ENCODE peak calls at places on chromosomes 5 and 9, in eight cellular contexts. V, S, H, J, B, R, C and Y are unnamed samples.

GRCh38 chr9:77456829-77457437 is 191.2 kb downstream of the GNA14 start:
- ATAC-seq in B (peak; percentile 78), J (peak; percentile 91), H (peak; percentile 97), R (peak; percentile 93), V (peak; percentile 92), C (peak; percentile 95), S (peak; percentile 92), Y (peak; percentile 78)

GRCh38 chr9:107248714-107249113 is 34.4 kb upstream of the RAD23B start:
- ATAC-seq in B (peak; percentile 54), V (no peak), S (no peak), J (no peak), H (no peak), C (no peak), R (no peak), Y (no peak)

GRCh38 chr5:168332042-168332441 is 40.6 kb downstream of the WWC1 start:
- ATAC-seq in V (no peak), R (no peak), S (peak; percentile 21), C (no peak), J (no peak), B (no peak), H (peak; percentile 43), Y (no peak)

GRCh38 chr5:17185776-17186175 is 31.7 kb upstream of the BASP1 start:
- ATAC-seq in H (peak; percentile 19), C (peak; percentile 72), J (no peak), R (peak; percentile 22), B (no peak), V (no peak), S (no peak), Y (peak; percentile 64)

GRCh38 chr9:76297721-76298239 is 96.4 kb downstream of the RFK start:
- ATAC-seq in R (peak; percentile 74), S (peak; percentile 38), B (no peak), V (peak; percentile 76), H (peak; percentile 73), C (peak; percentile 91), J (no peak), Y (peak; percentile 80)

GRCh38 chr9:130387905-130388304 is 56.9 kb upstream of the ASS1 start:
- ATAC-seq in S (no peak), B (no peak), J (no peak), H (no peak), V (no peak), C (no peak), R (no peak), Y (no peak)

GRCh38 chr9:124180557-124180956 is 77.2 kb upstream of the NEK6 start:
- ATAC-seq in C (peak; percentile 28), B (no peak), S (no peak), V (peak; percentile 29), J (no peak), H (no peak), R (peak; percentile 47), Y (no peak)

GRCh38 chr5:111099058-111099778 is 7.1 kb downstream of the WDR36 start:
- ATAC-seq in V (no peak), S (no peak), R (no peak), H (no peak), J (no peak), B (no peak), C (no peak), Y (no peak)

GRCh38 chr9:69019808-69020207 is 5.9 kb upstream of the PRKACG start:
- ATAC-seq in V (no peak), C (no peak), S (no peak), R (no peak), B (no peak), J (no peak), H (no peak), Y (no peak)

GRCh38 chr5:145157841-145158240 is 677.3 kb downstream of the PRELID2 start:
- ATAC-seq in V (no peak), R (no peak), B (no peak), C (no peak), S (no peak), H (no peak), J (no peak), Y (no peak)

GRCh38 chr9:17793713-17794622 is 215.1 kb downstream of the SH3GL2 start:
- ATAC-seq in B (no peak), J (peak; percentile 78), V (no peak), H (peak; percentile 54), C (no peak), S (peak; percentile 40), R (no peak), Y (no peak)

GRCh38 chr9:18472435-18472834 is 1.5 kb upstream of the ADAMTSL1 start:
- ATAC-seq in R (no peak), B (no peak), H (no peak), S (no peak), V (no peak), J (no peak), C (no peak), Y (no peak)

GRCh38 chr5:157785781-157786180 is 42.3 kb downstream of the LSM11 start:
- ATAC-seq in J (no peak), S (no peak), B (no peak), R (no peak), V (no peak), H (no peak), C (no peak), Y (no peak)
- H3K4me3 ChIP-seq in J (no peak overlapping the region), S (no peak overlapping the region), B (no peak overlapping the region), R (no peak overlapping the region), V (no peak overlapping the region), H (no peak overlapping the region), C (no peak overlapping the region), Y (no peak overlapping the region)

GRCh38 chr5:39657943-39658342 is 233.2 kb upstream of the DAB2 start:
- ATAC-seq in S (no peak), R (no peak), V (no peak), B (no peak), J (no peak), C (no peak), H (no peak), Y (no peak)
- H3K27me3 ChIP-seq in S (no peaks in the 10 kb centered on the region), R (no peaks in the 10 kb centered on the region), V (no peaks in the 10 kb centered on the region), B (no peaks in the 10 kb centered on the region), J (no peaks in the 10 kb centered on the region), C (no peaks in the 10 kb centered on the region), H (no peaks in the 10 kb centered on the region), Y (no peaks in the 10 kb centered on the region)

GRCh38 chr5:107557051-107557658 is 113.6 kb downstream of the EFNA5 start:
- ATAC-seq in B (peak; percentile 85), J (no peak), V (peak; percentile 72), C (no peak), H (peak; percentile 57), R (peak; percentile 65), S (peak; percentile 67), Y (no peak)
- H3K4me3 ChIP-seq in B (peak overlapping the region; percentile 25), J (no peak overlapping the region), V (no peak overlapping the region), C (no peak overlapping the region), H (no peak overlapping the region), R (no peak overlapping the region), S (no peak overlapping the region), Y (no peak overlapping the region)

GRCh38 chr9:137438591-137439157 is 2.5 kb downstream of the ENTPD8 start:
- ATAC-seq in J (no peak), R (no peak), B (no peak), H (no peak), C (no peak), V (no peak), S (no peak), Y (no peak)

GRCh38 chr9:137435980-137436760 is 5.0 kb downstream of the ENTPD8 start:
- ATAC-seq in V (peak; percentile 88), S (peak; percentile 97), R (peak; percentile 96), J (peak; percentile 87), B (peak; percentile 83), C (peak; percentile 86), H (peak; percentile 95), Y (peak; percentile 73)

GRCh38 chr9:137439158-137439714 is 1.9 kb downstream of the ENTPD8 start:
- ATAC-seq in R (no peak), B (no peak), S (no peak), H (no peak), V (no peak), J (no peak), C (no peak), Y (no peak)

GRCh38 chr9:137436761-137437600 is 4.2 kb downstream of the ENTPD8 start:
- ATAC-seq in V (no peak), C (no peak), R (no peak), J (no peak), B (no peak), S (no peak), H (peak; percentile 2), Y (no peak)

DNA sequence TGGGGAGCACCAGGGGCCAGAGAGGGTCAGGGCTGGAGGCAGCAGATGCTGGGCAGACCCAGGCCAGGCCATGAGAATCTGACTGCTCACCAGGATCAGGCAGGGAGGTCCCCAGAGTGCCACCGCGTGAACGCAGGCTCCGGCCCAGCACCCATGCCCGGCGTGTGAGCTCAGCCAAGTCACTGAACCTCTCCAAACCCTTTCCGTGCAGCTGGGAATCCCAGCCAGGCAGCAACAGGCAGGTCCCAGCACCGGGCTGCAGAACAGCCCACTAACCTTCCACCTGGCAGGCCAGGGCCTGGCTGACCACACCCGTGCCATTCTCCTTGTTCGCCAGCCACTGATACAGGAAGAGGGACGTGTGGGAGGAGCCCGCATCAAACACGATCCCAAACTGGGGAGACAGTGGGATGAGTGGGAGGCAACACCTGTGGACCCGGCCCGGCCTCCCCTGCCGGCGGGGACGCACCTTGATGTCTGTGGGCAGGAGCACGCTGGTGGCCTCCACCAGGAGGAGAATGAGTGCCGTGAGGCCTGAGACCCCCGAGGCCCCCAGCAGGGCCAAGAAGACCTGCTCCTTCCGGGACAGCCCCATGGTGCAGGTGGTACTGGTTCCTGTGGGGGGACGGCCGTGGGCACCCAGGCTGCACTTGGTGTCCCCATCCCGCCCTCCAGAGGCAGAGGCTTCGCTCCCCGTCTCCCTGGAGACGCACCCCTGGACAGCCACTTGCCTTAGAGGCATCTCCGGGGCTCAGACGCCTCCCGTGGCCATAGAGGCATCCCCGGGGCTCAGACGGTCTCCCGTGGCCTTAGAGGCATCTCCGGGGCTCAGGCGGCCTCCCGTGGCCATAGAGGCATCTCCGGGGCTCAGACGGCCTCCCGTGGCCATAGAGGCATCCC is 3.2 kb downstream of the ENTPD8 start:
- ATAC-seq in B (no peak), H (no peak), R (no peak), C (no peak), J (no peak), V (no peak), S (no peak), Y (no peak)
- H3K27me3 ChIP-seq in B (no peaks in the 10 kb centered on the region), H (no peaks in the 10 kb centered on the region), R (peaks cover 4% of the 10 kb centered on the region), C (peaks cover 8% of the 10 kb centered on the region), J (no peaks in the 10 kb centered on the region), V (peaks cover 15% of the 10 kb centered on the region), S (no peaks in the 10 kb centered on the region), Y (peaks cover 68% of the 10 kb centered on the region)

DNA sequence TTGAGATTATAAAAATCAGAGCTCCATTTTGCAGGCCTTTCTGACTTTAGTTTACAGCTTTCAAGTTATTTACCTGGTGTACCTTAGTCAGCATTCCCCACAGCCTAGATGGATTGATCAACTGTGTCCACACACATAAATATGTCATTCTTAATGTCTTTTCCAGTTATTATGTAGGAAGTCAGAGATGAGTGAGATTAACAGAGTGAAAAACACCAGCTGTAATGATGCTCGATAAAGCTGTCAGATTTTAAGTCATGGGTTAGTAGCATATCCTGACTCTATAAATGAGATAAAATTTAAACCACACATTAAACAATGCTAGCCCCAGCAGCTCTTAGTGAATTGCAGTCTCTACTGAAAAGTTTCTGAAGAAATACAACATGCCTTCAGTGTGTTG is 48.9 kb downstream of the NUDT12 start:
- ATAC-seq in V (no peak), R (no peak), B (no peak), J (no peak), S (no peak), C (no peak), H (peak; percentile 42), Y (no peak)
- H3K4me3 ChIP-seq in V (no peak overlapping the region), R (no peak overlapping the region), B (no peak overlapping the region), J (no peak overlapping the region), S (no peak overlapping the region), C (no peak overlapping the region), H (no peak overlapping the region), Y (no peak overlapping the region)